ENCODE peak calls at places on chromosomes 11 and 22, in seven cellular contexts. One of them, this sample, is unnamed.

GRCh38 chr22:38267086-38267485 is 5.7 kb downstream of the TMEM184B start:
- DNase-seq in NB4: peak
- DNase-seq in CD8-positive, alpha-beta memory T cell: peak
- DNase-seq in lung microvascular endothelial cell: peak
- DNase-seq in anterior cingulate cortex: no peak
- DNase-seq in NCI-H2081: no peak
- DNase-seq in activated CD4-positive, CD25-positive, alpha-beta regulatory T cell: no peak
- DNase-seq in this sample: no peak

GRCh38 chr11:83908457-83908856 is 622.3 kb upstream of the CCDC90B start:
- DNase-seq in NCI-H2081: no peak
- DNase-seq in anterior cingulate cortex: no peak
- DNase-seq in activated CD4-positive, CD25-positive, alpha-beta regulatory T cell: no peak
- DNase-seq in CD8-positive, alpha-beta memory T cell: no peak
- DNase-seq in lung microvascular endothelial cell: no peak
- DNase-seq in NB4: no peak
- DNase-seq in this sample: no peak

GRCh38 chr11:69416123-69416475 is 65.4 kb upstream of the LINC01488 start:
- DNase-seq in CD8-positive, alpha-beta memory T cell: no peak
- DNase-seq in activated CD4-positive, CD25-positive, alpha-beta regulatory T cell: no peak
- DNase-seq in lung microvascular endothelial cell: peak
- DNase-seq in NB4: no peak
- DNase-seq in anterior cingulate cortex: no peak
- DNase-seq in NCI-H2081: no peak
- DNase-seq in this sample: peak

GRCh38 chr11:4697583-4697982 is at the start of gene OR51E2:
- DNase-seq in lung microvascular endothelial cell: no peak
- DNase-seq in anterior cingulate cortex: no peak
- DNase-seq in NCI-H2081: peak
- DNase-seq in NB4: peak
- DNase-seq in CD8-positive, alpha-beta memory T cell: no peak
- DNase-seq in activated CD4-positive, CD25-positive, alpha-beta regulatory T cell: no peak
- DNase-seq in this sample: no peak

GRCh38 chr11:13717331-13717730 is 48.9 kb downstream of the FAR1 start:
- DNase-seq in activated CD4-positive, CD25-positive, alpha-beta regulatory T cell: no peak
- DNase-seq in NB4: peak
- DNase-seq in CD8-positive, alpha-beta memory T cell: no peak
- DNase-seq in NCI-H2081: no peak
- DNase-seq in anterior cingulate cortex: no peak
- DNase-seq in lung microvascular endothelial cell: no peak
- DNase-seq in this sample: no peak

GRCh38 chr11:104490182-104490581 is 326.2 kb upstream of the PDGFD start:
- DNase-seq in lung microvascular endothelial cell: no peak
- DNase-seq in NCI-H2081: no peak
- DNase-seq in activated CD4-positive, CD25-positive, alpha-beta regulatory T cell: no peak
- DNase-seq in CD8-positive, alpha-beta memory T cell: no peak
- DNase-seq in NB4: no peak
- DNase-seq in anterior cingulate cortex: no peak
- DNase-seq in this sample: no peak

GRCh38 chr22:20155330-20156041 is 4.6 kb upstream of the CCDC188 start:
- DNase-seq in activated CD4-positive, CD25-positive, alpha-beta regulatory T cell: no peak
- DNase-seq in lung microvascular endothelial cell: peak
- DNase-seq in CD8-positive, alpha-beta memory T cell: no peak
- DNase-seq in NB4: peak
- DNase-seq in NCI-H2081: peak
- DNase-seq in anterior cingulate cortex: peak
- DNase-seq in this sample: peak

GRCh38 chr11:68704887-68705286 is 20.5 kb downstream of the GAL start:
- DNase-seq in CD8-positive, alpha-beta memory T cell: no peak
- DNase-seq in activated CD4-positive, CD25-positive, alpha-beta regulatory T cell: no peak
- DNase-seq in anterior cingulate cortex: no peak
- DNase-seq in NCI-H2081: no peak
- DNase-seq in NB4: no peak
- DNase-seq in lung microvascular endothelial cell: no peak
- DNase-seq in this sample: no peak

GRCh38 chr22:47376322-47376700 is 613.9 kb downstream of the TBC1D22A start:
- DNase-seq in activated CD4-positive, CD25-positive, alpha-beta regulatory T cell: no peak
- DNase-seq in lung microvascular endothelial cell: no peak
- DNase-seq in NB4: no peak
- DNase-seq in CD8-positive, alpha-beta memory T cell: no peak
- DNase-seq in NCI-H2081: no peak
- DNase-seq in anterior cingulate cortex: no peak
- DNase-seq in this sample: no peak

This sample was measured in mucosa of descending colon.